ENCODE peak calls at places on chromosomes 12 and 14, in ten cellular contexts. O is T-helper 2 cell; L is mesendoderm; P is progenitor cell of endocrine pancreas; E is germinal center; G is neural crest cell; S is NCI-H460; T is posterior cingulate gyrus; R is lower lobe of right lung; F is naive thymus-derived CD8-positive, alpha-beta T cell. C is an unnamed sample.

GRCh38 chr12:108768591-108769500 is 37.5 kb upstream of the CORO1C start:
- DNase-seq in E (peak), R (peak), L (peak), G (peak), P (peak), T (no peak), S (no peak), F (no peak), O (no peak), C (no peak)

GRCh38 chr12:124500232-124501079 is 67.0 kb downstream of the NCOR2 start:
- DNase-seq in P (peak), S (no peak), F (no peak), R (peak), O (no peak), E (no peak), T (no peak), L (peak), G (no peak), C (peak)

GRCh38 chr12:111741235-111741812 is 25.4 kb upstream of the ALDH2 start:
- DNase-seq in O (no peak), R (no peak), S (no peak), T (no peak), E (no peak), G (no peak), P (no peak), L (no peak), F (no peak), C (no peak)

GRCh38 chr14:25108959-25109358 is 59.0 kb upstream of the STXBP6 start:
- DNase-seq in S (no peak), T (no peak), P (no peak), G (no peak), L (peak), F (no peak), O (no peak), E (no peak), R (no peak), C (no peak)

GRCh38 chr12:6215932-6216494 is 15.8 kb downstream of the CD9 start:
- DNase-seq in E (no peak), R (peak), L (peak), S (peak), G (no peak), O (no peak), T (peak), P (no peak), F (no peak), C (peak)

GRCh38 chr14:100471451-100472093 is 115.6 kb downstream of the BEGAIN start:
- DNase-seq in L (no peak), O (no peak), G (no peak), F (no peak), E (no peak), T (no peak), S (no peak), R (no peak), P (no peak), C (no peak)

GRCh38 chr12:116295327-116296263 is 18.1 kb upstream of the MED13L start:
- DNase-seq in T (no peak), O (no peak), R (no peak), F (no peak), P (no peak), L (no peak), G (no peak), S (no peak), E (no peak), C (no peak)

GRCh38 chr12:14774944-14775651 is 28.2 kb downstream of the WBP11 start:
- DNase-seq in S (peak), L (peak), G (no peak), T (no peak), E (peak), F (no peak), O (peak), R (peak), P (peak), C (peak)

GRCh38 chr12:105084251-105085250 is at the start of gene ALDH1L2:
- DNase-seq in E (peak), O (peak), R (peak), S (peak), L (peak), T (peak), P (peak), F (no peak), G (peak), C (peak)